ENCODE peak calls at places on chromosomes 13 and 19, in seven cellular contexts. J is stimulated activated CD8-positive, alpha-beta memory T cell treated with anti-CD3 and anti-CD28 coated beads, Interleukin-12 subunit alpha, Interleukin-12 subunit beta, amount 100 ng/mL, for 4 hours; K is upper lobe of right lung; U is NCI-H2029; B is cerebellar nuclear complex; Z is dorsolateral prefrontal cortex; H is body of pancreas. P is an unnamed sample.

GRCh38 chr19:12331211-12331941 is 2.1 kb downstream of the ZNF563 start:
- DNase-seq in J (peak; percentile 62), K (no peak), U (no peak), B (no peak), Z (no peak), H (no peak), P (peak; percentile 62)

GRCh38 chr13:51523082-51523518 is 61.2 kb upstream of the WDFY2 start:
- DNase-seq in J (no peak), K (no peak), U (no peak), B (no peak), Z (no peak), H (peak; percentile 5), P (no peak)

GRCh38 chr19:50414850-50415660 is 3.7 kb upstream of the SPIB start:
- DNase-seq in J (peak; percentile 59), K (peak; percentile 92), U (no peak), B (no peak), Z (no peak), H (peak; percentile 75), P (peak; percentile 68)

GRCh38 chr13:110991991-110992508 is 77.2 kb upstream of the ANKRD10 start:
- DNase-seq in J (no peak), K (no peak), U (no peak), B (no peak), Z (no peak), H (no peak), P (no peak)

GRCh38 chr19:4933528-4933927 is 24.2 kb downstream of the UHRF1 start:
- DNase-seq in J (no peak), K (no peak), U (no peak), B (no peak), Z (no peak), H (peak; percentile 41), P (no peak)

GRCh38 chr13:113187263-113187669 is 21.2 kb downstream of the PCID2 start:
- DNase-seq in J (no peak), K (no peak), U (no peak), B (no peak), Z (peak; percentile 68), H (peak; percentile 59), P (peak; percentile 57)

GRCh38 chr13:44125943-44126469 is 246.3 kb downstream of the LACC1 start:
- DNase-seq in J (no peak), K (no peak), U (no peak), B (no peak), Z (no peak), H (no peak), P (no peak)

GRCh38 chr19:3175761-3176714 is 2.5 kb upstream of the S1PR4 start:
- DNase-seq in J (no peak), K (peak; percentile 91), U (peak; percentile 35), B (no peak), Z (no peak), H (peak; percentile 37), P (no peak)

GRCh38 chr19:21422244-21422643 is 25.3 kb downstream of the ZNF493 start:
- DNase-seq in J (no peak), K (no peak), U (no peak), B (no peak), Z (no peak), H (no peak), P (no peak)

GRCh38 chr13:49649244-49649962 is 21.1 kb downstream of the ARL11 start:
- DNase-seq in J (no peak), K (no peak), U (no peak), B (no peak), Z (no peak), H (no peak), P (no peak)

GRCh38 chr13:74528751-74529513 is 394.7 kb upstream of the KLF12 start:
- DNase-seq in J (no peak), K (no peak), U (no peak), B (no peak), Z (no peak), H (no peak), P (no peak)

GRCh38 chr19:47035495-47036232 is 12.8 kb downstream of the TMEM160 start:
- DNase-seq in J (peak; percentile 90), K (peak; percentile 94), U (peak; percentile 61), B (peak; percentile 65), Z (peak; percentile 69), H (peak; percentile 87), P (peak; percentile 92)

GRCh38 chr19:55619264-55619663 is 5.1 kb downstream of the ZNF784 start:
- DNase-seq in J (no peak), K (no peak), U (no peak), B (no peak), Z (no peak), H (no peak), P (no peak)

GRCh38 chr13:19927117-19927734 is 31.3 kb upstream of the ZMYM2 start:
- DNase-seq in J (no peak), K (no peak), U (no peak), B (no peak), Z (no peak), H (no peak), P (no peak)

GRCh38 chr13:83085186-83085900 is 796.9 kb downstream of the SLITRK1 start:
- DNase-seq in J (no peak), K (no peak), U (no peak), B (no peak), Z (no peak), H (no peak), P (no peak)

GRCh38 chr19:2059422-2060201 is 8.6 kb upstream of the MKNK2 start:
- DNase-seq in J (no peak), K (peak; percentile 95), U (peak; percentile 92), B (no peak), Z (no peak), H (peak; percentile 87), P (no peak)

GRCh38 chr19:38319421-38320258 is at the start of gene KCNK6:
- DNase-seq in J (peak; percentile 45), K (peak; percentile 81), U (no peak), B (no peak), Z (no peak), H (peak; percentile 61), P (peak; percentile 38)

GRCh38 chr13:113034451-113035208 is 65.6 kb downstream of the MCF2L start:
- DNase-seq in J (no peak), K (no peak), U (no peak), B (peak; percentile 57), Z (no peak), H (peak; percentile 53), P (no peak)